ENCODE peak calls at places on chromosomes 4 and X, in four cellular contexts. N is G401; Z is activated T-helper 1 cell treated with anti-CD3 and anti-CD28 coated beads, Interleukin-2, amount 50 U/mL, for 16 hours; S is activated naive CD4-positive, alpha-beta T cell treated with Interleukin-2 at 50 U/mL for 16 hours. L is an unnamed sample.

GRCh38 chr4:183633476-183634058 is 25.4 kb downstream of the RWDD4 start:
- DNase-seq in N (peak; percentile 27), Z (no peak), S (no peak), L (no peak)

GRCh38 chr4:147816382-147817254 is 84.7 kb downstream of the ARHGAP10 start:
- DNase-seq in N (no peak), Z (no peak), S (no peak), L (no peak)

GRCh38 chr4:74444891-74445642 is at the start of gene AREG:
- DNase-seq in N (no peak), Z (peak; percentile 74), S (peak; percentile 88), L (peak; percentile 90)

GRCh38 chrX:9786839-9787635 is 808 bp downstream of the SHROOM2 start:
- DNase-seq in N (no peak), Z (no peak), S (no peak), L (no peak)

GRCh38 chrX:42732506-42732905 is 45.5 kb downstream of the PPP1R2C start:
- DNase-seq in N (peak; percentile 0), Z (no peak), S (no peak), L (no peak)

GRCh38 chr4:54764501-54764900 is 106.7 kb downstream of the KIT start:
- DNase-seq in N (no peak), Z (no peak), S (no peak), L (no peak)

GRCh38 chrX:134548257-134548732 is 88.3 kb downstream of the HPRT1 start:
- DNase-seq in N (no peak), Z (no peak), S (no peak), L (no peak)

GRCh38 chr4:154490261-154490588 is 1.4 kb downstream of the DCHS2 start:
- DNase-seq in N (no peak), Z (no peak), S (no peak), L (no peak)

GRCh38 chr4:5863461-5864113 is 29.3 kb downstream of the CRMP1 start:
- DNase-seq in N (no peak), Z (no peak), S (peak; percentile 42), L (no peak)

GRCh38 chr4:681736-682451 is 7.1 kb downstream of the SLC49A3 start:
- DNase-seq in N (no peak), Z (peak; percentile 35), S (peak; percentile 40), L (no peak)

GRCh38 chr4:145623831-145624230 is 4.6 kb downstream of the MMAA start:
- DNase-seq in N (no peak), Z (no peak), S (no peak), L (no peak)

GRCh38 chr4:5378002-5378401 is 326.7 kb downstream of the STK32B start:
- DNase-seq in N (no peak), Z (no peak), S (no peak), L (no peak)

GRCh38 chr4:6019316-6020263 is 1.4 kb upstream of the C4orf50 start:
- DNase-seq in N (peak; percentile 87), Z (no peak), S (peak; percentile 27), L (no peak)

GRCh38 chr4:74770511-74770910 is 23.8 kb downstream of the BTC start:
- DNase-seq in N (no peak), Z (no peak), S (no peak), L (no peak)

GRCh38 chr4:140099993-140100392 is 54.0 kb downstream of the MAML3 start:
- DNase-seq in N (peak; percentile 48), Z (no peak), S (no peak), L (no peak)

GRCh38 chr4:187491959-187492358 is 503.6 kb upstream of the ZFP42 start:
- DNase-seq in N (no peak), Z (no peak), S (no peak), L (no peak)

GRCh38 chrX:151513472-151513871 is 50.0 kb upstream of the PASD1 start:
- DNase-seq in N (no peak), Z (no peak), S (no peak), L (no peak)

GRCh38 chrX:47796433-47796906 is 40.2 kb upstream of the ZNF81 start:
- DNase-seq in N (no peak), Z (no peak), S (no peak), L (no peak)

GRCh38 chr4:7970031-7970946 is 30.6 kb upstream of the AFAP1 start:
- DNase-seq in N (no peak), Z (no peak), S (peak; percentile 59), L (no peak)

GRCh38 chr4:84529169-84529751 is 30.2 kb upstream of the NKX6-1 start:
- DNase-seq in N (peak; percentile 31), Z (no peak), S (no peak), L (no peak)

GRCh38 chr4:168071304-168071703 is 21.0 kb upstream of the ANXA10 start:
- DNase-seq in N (no peak), Z (no peak), S (no peak), L (no peak)

GRCh38 chr4:154720123-154720522 is 23.7 kb upstream of the LRAT start:
- DNase-seq in N (no peak), Z (no peak), S (no peak), L (no peak)

GRCh38 chrX:103488332-103488731 is 31.0 kb downstream of the RAB40A start:
- DNase-seq in N (peak; percentile 6), Z (no peak), S (no peak), L (no peak)

GRCh38 chrX:136268051-136269048 is 17.1 kb upstream of the MAP7D3 start:
- DNase-seq in N (peak; percentile 56), Z (peak; percentile 17), S (peak; percentile 43), L (peak; percentile 66)

L was measured in activated CD8-positive, alpha-beta memory T cell treated with anti-CD3 and anti-CD28 coated beads for 24 hours.